ENCODE peak calls at places on chromosomes 1 and 21, in six cellular contexts. J is PC-3, O is GM23248, B is tibial nerve, U is esophagus muscularis mucosa, K is fibroblast of lung. T is an unnamed sample. For H3K27me3, the result is how much of the 10 kb centered on the place peaks cover.

GRCh38 chr21:16588433-16588860 is 858.7 kb downstream of the USP25 start:
- DNase-seq in J (peak), O (peak), B (peak), U (no peak), K (peak), T (peak)

GRCh38 chr1:9297831-9298230 is 5.1 kb downstream of the SPSB1 start:
- DNase-seq in J (no peak), O (no peak), B (no peak), U (no peak), K (no peak), T (no peak)

GRCh38 chr1:204072951-204073836 is at the start of gene SOX13:
- DNase-seq in J (peak), O (peak), B (peak), U (peak), K (peak), T (peak)

GRCh38 chr1:34822202-34822601 is 29.4 kb downstream of the GJA4 start:
- DNase-seq in J (no peak), O (no peak), B (no peak), U (no peak), K (no peak), T (no peak)

GRCh38 chr1:41175546-41175945 is 66.6 kb downstream of the SCMH1 start:
- DNase-seq in J (peak), O (no peak), B (no peak), U (no peak), K (no peak), T (no peak)

GRCh38 chr1:41056907-41057306 is 35.4 kb upstream of the SLFNL1 start:
- DNase-seq in J (no peak), O (no peak), B (no peak), U (no peak), K (no peak), T (no peak)

GRCh38 chr1:39046811-39047210 is 20.7 kb downstream of the NDUFS5 start:
- DNase-seq in J (no peak), O (peak), B (no peak), U (no peak), K (no peak), T (no peak)

GRCh38 chr1:231536099-231536498 is 7.6 kb downstream of the TSNAX start:
- DNase-seq in J (no peak), O (no peak), B (no peak), U (no peak), K (no peak), T (no peak)

GRCh38 chr1:112358798-112359408 is 37.1 kb upstream of the CTTNBP2NL start:
- DNase-seq in J (peak), O (peak), B (peak), U (peak), K (peak), T (peak)

GRCh38 chr1:39509360-39510009 is 18.0 kb downstream of the BMP8A start:
- DNase-seq in J (no peak), O (no peak), B (no peak), U (no peak), K (peak), T (peak)

GRCh38 chr1:125066385-125066784 is 3881.6 kb downstream of the SRGAP2C start:
- DNase-seq in J (no peak), O (no peak), B (no peak), U (no peak), K (no peak), T (no peak)

GRCh38 chr1:75276385-75276784 is 142.2 kb downstream of the LHX8 start:
- DNase-seq in J (no peak), O (peak), B (no peak), U (no peak), K (no peak), T (no peak)

GRCh38 chr21:43362928-43363314 is 64.0 kb downstream of the SIK1 start:
- DNase-seq in J (no peak), O (no peak), B (no peak), U (no peak), K (no peak), T (no peak)

GRCh38 chr21:31781737-31782136 is 49.8 kb upstream of the SCAF4 start:
- DNase-seq in J (peak), O (peak), B (no peak), U (no peak), K (peak), T (peak)

GRCh38 chr1:37612186-37612585 is 16.4 kb upstream of the GNL2 start:
- DNase-seq in J (no peak), O (no peak), B (no peak), U (no peak), K (no peak), T (no peak)

GRCh38 chr1:63918395-63918945 is 144.7 kb downstream of the ROR1 start:
- DNase-seq in J (no peak), O (peak), B (no peak), U (no peak), K (peak), T (no peak)

GRCh38 chr1:17350053-17350452 is 21.9 kb upstream of the PADI6 start:
- DNase-seq in J (no peak), O (no peak), B (no peak), U (no peak), K (no peak), T (no peak)

GRCh38 chr1:11072216-11072917 is 12.5 kb upstream of the SRM start:
- DNase-seq in J (no peak), O (no peak), B (no peak), U (no peak), K (no peak), T (no peak)

GRCh38 chr1:170461362-170461761 is 70.6 kb upstream of the GORAB start:
- DNase-seq in J (peak), O (peak), B (no peak), U (no peak), K (peak), T (no peak)

GRCh38 chr1:179251675-179252074 is 22.2 kb upstream of the ABL2 start:
- DNase-seq in J (peak), O (peak), B (no peak), U (no peak), K (peak), T (no peak)

GRCh38 chr21:25428537-25428936 is 178.7 kb downstream of the MRPL39 start:
- DNase-seq in J (no peak), O (no peak), B (no peak), U (no peak), K (peak), T (no peak)

GRCh38 chr1:89974701-89975470 is 20.0 kb upstream of the ZNF326 start:
- DNase-seq in J (no peak), O (peak), B (no peak), U (no peak), K (peak), T (no peak)

GRCh38 chr1:75134939-75135828 is 996 bp downstream of the LHX8 start:
- DNase-seq in J (no peak), O (peak), B (no peak), U (no peak), K (peak), T (no peak)

GRCh38 chr1:185654199-185654951 is 79.8 kb upstream of the HMCN1 start:
- DNase-seq in J (no peak), O (no peak), B (no peak), U (no peak), K (no peak), T (no peak)

GRCh38 chr1:79325705-79326104 is 319.2 kb upstream of the ADGRL4 start:
- DNase-seq in J (no peak), O (peak), B (no peak), U (no peak), K (peak), T (no peak)

GRCh38 chr21:38303300-38303699 is 46.5 kb downstream of the KCNJ15 start:
- DNase-seq in J (peak), O (peak), B (peak), U (no peak), K (peak), T (no peak)

GRCh38 chr1:189606795-189607476 is 870.7 kb downstream of the BRINP3 start:
- DNase-seq in J (peak), O (no peak), B (no peak), U (no peak), K (peak), T (no peak)

GRCh38 chr1:233253231-233254038 is 42.1 kb downstream of the PCNX2 start:
- DNase-seq in J (no peak), O (no peak), B (no peak), U (no peak), K (no peak), T (no peak)

GRCh38 chr1:87880747-87881133 is 552.1 kb downstream of the LMO4 start:
- DNase-seq in J (peak), O (peak), B (no peak), U (no peak), K (no peak), T (no peak)

GRCh38 chr1:226643167-226643566 is 94.6 kb downstream of the STUM start:
- DNase-seq in J (peak), O (peak), B (no peak), U (no peak), K (peak), T (no peak)

GRCh38 chr1:66282343-66282852 is 251.6 kb upstream of the SGIP1 start:
- DNase-seq in J (peak), O (peak), B (no peak), U (no peak), K (peak), T (no peak)

GRCh38 chr1:112446411-112446810 is 50.4 kb downstream of the CTTNBP2NL start:
- DNase-seq in J (no peak), O (peak), B (no peak), U (no peak), K (no peak), T (no peak)

GRCh38 chr1:43203859-43204258 is 31.7 kb downstream of the CFAP57 start:
- DNase-seq in J (no peak), O (no peak), B (no peak), U (no peak), K (no peak), T (no peak)

GRCh38 chr1:89022167-89022959 is at the start of gene GBP3:
- DNase-seq in J (peak), O (peak), B (no peak), U (no peak), K (peak), T (no peak)

DNA sequence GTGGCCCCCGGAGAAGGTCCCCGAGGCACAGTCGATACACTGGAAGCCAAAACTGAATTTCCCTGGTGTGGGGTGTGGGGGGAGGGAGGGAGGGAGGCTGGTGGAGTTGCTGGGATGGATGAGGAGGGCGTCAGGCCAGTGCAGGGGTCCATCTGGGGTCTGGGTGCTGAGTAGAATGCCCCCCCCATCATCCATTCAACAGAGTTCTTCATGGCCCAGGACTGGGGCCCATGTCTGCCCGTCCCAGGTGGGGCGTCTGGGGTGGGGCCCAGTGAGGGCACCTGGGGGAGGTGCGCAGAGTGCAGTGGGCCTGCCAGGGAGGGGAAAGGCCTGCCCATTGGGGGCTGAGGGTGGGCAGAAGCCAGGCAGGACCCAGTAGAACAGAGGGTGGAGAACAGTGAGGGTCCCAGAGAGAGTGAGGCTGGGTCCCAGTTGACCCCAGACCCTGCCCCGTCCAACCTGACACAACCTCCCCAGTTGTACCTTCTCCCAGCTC is 1.9 kb downstream of the TNFRSF18 start:
- DNase-seq in J (no peak), O (no peak), B (no peak), U (no peak), K (no peak), T (no peak)
- H3K27me3 ChIP-seq in J (under half), O (under half), B (under half), U (under half), K (under half), T (under half)

DNA sequence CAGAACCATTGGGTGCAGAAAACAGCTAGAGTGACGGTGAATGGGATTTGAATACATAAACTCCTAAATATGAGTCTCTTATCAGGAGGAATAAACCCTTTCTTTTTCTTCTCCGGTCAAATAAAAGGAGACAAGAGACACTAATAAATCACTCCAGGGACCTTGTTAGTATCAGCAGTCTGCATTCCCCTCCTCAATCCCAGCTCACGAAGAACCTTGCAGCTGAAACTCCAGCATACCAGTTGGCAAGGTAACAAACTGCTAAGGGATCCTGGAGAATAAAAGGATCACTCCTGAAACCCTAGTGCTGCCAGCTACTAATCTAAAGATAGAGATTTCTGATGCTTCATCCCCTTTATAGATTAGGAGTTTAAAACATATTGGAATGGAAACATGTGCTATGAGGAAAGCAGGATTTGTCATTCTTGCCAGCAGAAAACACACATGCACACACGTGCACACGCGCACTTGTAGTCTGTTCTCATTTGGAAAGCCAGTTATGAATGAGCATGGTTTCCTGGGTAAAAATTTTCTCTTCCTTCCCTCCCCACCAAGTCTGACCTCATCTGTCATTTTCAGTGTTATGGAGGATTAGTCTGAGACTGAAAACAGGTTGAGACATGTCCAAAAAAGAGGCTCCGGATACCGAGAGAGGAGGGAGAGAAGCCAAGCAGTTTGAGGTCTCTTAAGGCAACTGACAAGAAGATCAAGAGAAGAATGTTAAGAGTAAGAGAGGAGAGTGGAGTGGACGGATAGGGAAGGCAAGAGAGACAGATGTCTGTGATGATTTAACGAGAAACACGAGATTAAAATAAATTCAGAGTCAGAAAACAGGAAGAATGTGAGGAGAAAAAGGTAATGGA is 10.9 kb downstream of the IER5 start:
- DNase-seq in J (no peak), O (peak), B (no peak), U (no peak), K (peak), T (no peak)
- H3K27me3 ChIP-seq in J (under half), O (under half), B (under half), U (under half), K (under half), T (under half)

GRCh38 chr1:22342734-22343191 is 108.9 kb upstream of the ZBTB40 start:
- DNase-seq in J (no peak), O (no peak), B (no peak), U (no peak), K (no peak), T (no peak)

GRCh38 chr1:22340873-22341272 is 110.8 kb upstream of the ZBTB40 start:
- DNase-seq in J (no peak), O (peak), B (no peak), U (no peak), K (no peak), T (no peak)

GRCh38 chr1:22343456-22344426 is 107.9 kb upstream of the ZBTB40 start:
- DNase-seq in J (no peak), O (peak), B (no peak), U (no peak), K (no peak), T (no peak)

GRCh38 chr1:22340066-22340465 is 111.6 kb upstream of the ZBTB40 start:
- DNase-seq in J (no peak), O (no peak), B (no peak), U (no peak), K (no peak), T (no peak)

GRCh38 chr1:22341791-22342605 is 109.7 kb upstream of the ZBTB40 start:
- DNase-seq in J (peak), O (peak), B (no peak), U (peak), K (peak), T (peak)
- H3K27me3 ChIP-seq in J (under half), O (half or more), B (under half), U (under half), K (under half), T (under half)

DNA sequence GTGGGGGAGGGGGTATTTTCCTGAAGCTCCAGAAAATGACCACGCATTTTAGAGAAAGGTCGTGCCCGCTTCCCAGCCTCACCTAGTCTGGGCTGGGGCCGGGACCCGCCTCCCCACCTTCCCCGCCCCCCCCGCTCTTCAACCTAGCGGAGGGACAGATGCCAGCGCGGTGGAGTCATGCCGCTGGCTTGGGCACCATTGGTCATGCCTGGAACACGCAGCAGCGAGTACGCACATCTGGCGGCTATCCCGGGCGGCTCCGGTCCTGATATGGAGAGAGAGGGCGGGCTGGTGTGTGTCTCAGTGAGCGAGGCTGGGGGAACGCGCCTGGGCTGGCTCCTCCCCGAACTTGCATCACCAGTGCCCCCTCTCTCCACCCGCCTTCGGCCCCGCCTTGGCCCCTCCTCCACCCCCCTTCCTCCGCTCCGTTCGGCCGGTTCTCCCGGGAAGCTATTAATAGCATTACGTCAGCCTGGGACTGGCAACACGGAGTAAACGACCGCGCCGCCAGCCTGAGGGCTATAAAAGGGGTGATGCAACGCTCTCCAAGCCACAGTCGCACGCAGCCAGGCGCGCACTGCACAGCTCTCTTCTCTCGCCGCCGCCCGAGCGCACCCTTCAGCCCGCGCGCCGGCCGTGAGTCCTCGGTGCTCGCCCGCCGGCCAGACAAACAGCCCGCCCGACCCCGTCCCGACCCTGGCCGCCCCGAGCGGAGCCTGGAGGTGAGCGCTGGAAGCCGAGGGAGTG is at the start of gene ATF3:
- DNase-seq in J (peak), O (peak), B (peak), U (peak), K (peak), T (peak)
- H3K27me3 ChIP-seq in J (under half), O (under half), B (under half), U (under half), K (under half), T (under half)

DNA sequence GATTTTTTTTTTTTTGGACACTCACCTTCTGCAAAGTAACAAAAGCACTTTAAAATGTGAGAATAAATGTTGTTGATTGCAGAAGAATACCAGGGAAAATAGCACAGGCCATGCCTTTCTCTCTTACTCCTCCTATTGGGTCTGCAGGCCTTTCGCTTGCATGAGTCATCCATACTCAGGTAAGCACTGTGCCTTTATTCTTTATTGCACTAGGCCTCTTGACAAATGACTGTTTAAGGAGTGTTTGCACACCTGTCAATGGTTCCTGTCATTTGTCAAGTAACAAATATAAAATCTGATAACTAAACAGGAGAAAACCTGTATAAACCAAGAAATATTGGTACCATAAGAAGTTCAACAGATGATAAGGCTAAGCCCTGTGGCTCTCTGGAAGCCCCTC is 106.5 kb downstream of the RGS7 start:
- DNase-seq in J (peak), O (no peak), B (no peak), U (no peak), K (no peak), T (peak)
- H3K27me3 ChIP-seq in J (under half), O (under half), B (under half), U (under half), K (under half), T (under half)

T was measured in colonic mucosa.